ENCODE peak calls at places on chromosomes 3 and 15, in six cellular contexts. Z is fibroblast of the aortic adventitia; Y is AG09309; F is neural progenitor cell; W is cardiac fibroblast; A is CD8-positive, alpha-beta memory T cell. R is an unnamed sample.

GRCh38 chr15:31254431-31255175 is 72.0 kb upstream of the KLF13 start:
- DNase-seq in Z (peak; percentile 72), Y (peak; percentile 92), F (no peak), W (peak; percentile 74), A (no peak), R (no peak)

GRCh38 chr3:139204756-139205155 is 139.1 kb upstream of the MRPS22 start:
- DNase-seq in Z (peak; percentile 22), Y (peak; percentile 41), F (no peak), W (peak; percentile 26), A (no peak), R (no peak)

GRCh38 chr15:90671216-90671615 is 45.9 kb upstream of the BLM start:
- DNase-seq in Z (no peak), Y (no peak), F (no peak), W (no peak), A (no peak), R (no peak)

GRCh38 chr3:142649996-142650693 is 54.0 kb downstream of the PLS1 start:
- DNase-seq in Z (no peak), Y (no peak), F (no peak), W (no peak), A (no peak), R (peak; percentile 52)

GRCh38 chr3:87359807-87360206 is 83.4 kb upstream of the POU1F1 start:
- DNase-seq in Z (no peak), Y (no peak), F (no peak), W (no peak), A (no peak), R (no peak)

GRCh38 chr3:85360742-85361387 is 402.1 kb downstream of the CADM2 start:
- DNase-seq in Z (no peak), Y (no peak), F (peak; percentile 65), W (peak; percentile 3), A (no peak), R (peak; percentile 33)

GRCh38 chr3:6608843-6609242 is 252.1 kb upstream of the GRM7 start:
- DNase-seq in Z (no peak), Y (no peak), F (no peak), W (no peak), A (no peak), R (no peak)

GRCh38 chr3:150216041-150216811 is 191.9 kb upstream of the TSC22D2 start:
- DNase-seq in Z (peak; percentile 95), Y (peak; percentile 82), F (peak; percentile 24), W (peak; percentile 82), A (no peak), R (peak; percentile 95)

GRCh38 chr3:149572796-149573414 is 84.9 kb downstream of the WWTR1 start:
- DNase-seq in Z (peak; percentile 87), Y (no peak), F (no peak), W (peak; percentile 62), A (no peak), R (no peak)

GRCh38 chr3:171345112-171345843 is 114.9 kb downstream of the TNIK start:
- DNase-seq in Z (no peak), Y (no peak), F (no peak), W (no peak), A (no peak), R (no peak)

GRCh38 chr15:77266708-77267387 is 153.1 kb downstream of the PEAK1 start:
- DNase-seq in Z (peak; percentile 79), Y (peak; percentile 92), F (peak; percentile 8), W (peak; percentile 70), A (no peak), R (peak; percentile 98)

GRCh38 chr3:42539871-42540714 is 37.6 kb downstream of the VIPR1 start:
- DNase-seq in Z (peak; percentile 31), Y (no peak), F (peak; percentile 78), W (peak; percentile 26), A (peak; percentile 53), R (no peak)

GRCh38 chr15:43446344-43446743 is 46.6 kb downstream of the TP53BP1 start:
- DNase-seq in Z (no peak), Y (no peak), F (no peak), W (no peak), A (no peak), R (no peak)

GRCh38 chr3:31639828-31640227 is 107.1 kb downstream of the STT3B start:
- DNase-seq in Z (no peak), Y (no peak), F (peak; percentile 7), W (no peak), A (no peak), R (no peak)

GRCh38 chr15:80070840-80071239 is 11.4 kb downstream of the ZFAND6 start:
- DNase-seq in Z (peak; percentile 56), Y (no peak), F (no peak), W (peak; percentile 54), A (no peak), R (no peak)

GRCh38 chr3:53820756-53821580 is 25.3 kb downstream of the CHDH start:
- DNase-seq in Z (no peak), Y (no peak), F (no peak), W (no peak), A (no peak), R (no peak)

GRCh38 chr3:73868688-73869315 is 244.1 kb upstream of the PDZRN3 start:
- DNase-seq in Z (peak; percentile 70), Y (peak; percentile 5), F (peak; percentile 52), W (peak; percentile 51), A (no peak), R (peak; percentile 36)

GRCh38 chr3:14488286-14489036 is 51.7 kb downstream of the GRIP2 start:
- DNase-seq in Z (peak; percentile 49), Y (no peak), F (no peak), W (no peak), A (no peak), R (no peak)

GRCh38 chr15:63219196-63219719 is 29.9 kb downstream of the RAB8B start:
- DNase-seq in Z (no peak), Y (no peak), F (no peak), W (no peak), A (no peak), R (no peak)

GRCh38 chr3:59271971-59272370 is 222.1 kb upstream of the CFAP20DC start:
- DNase-seq in Z (no peak), Y (no peak), F (no peak), W (no peak), A (no peak), R (no peak)

GRCh38 chr3:178772746-178773145 is 236.5 kb downstream of the KCNMB2 start:
- DNase-seq in Z (no peak), Y (no peak), F (no peak), W (no peak), A (no peak), R (no peak)

GRCh38 chr3:177062052-177062732 is 135.1 kb downstream of the TBL1XR1 start:
- DNase-seq in Z (peak; percentile 36), Y (no peak), F (no peak), W (peak; percentile 13), A (no peak), R (no peak)

GRCh38 chr3:56914646-56915045 is 112.9 kb upstream of the ARHGEF3 start:
- DNase-seq in Z (no peak), Y (no peak), F (no peak), W (no peak), A (no peak), R (no peak)
- H3K4me3 ChIP-seq in Z (no peak overlapping the region), Y (no peak overlapping the region), F (no peak overlapping the region), W (no peak overlapping the region), A (peak overlapping the region; percentile 94), R (no peak overlapping the region)

GRCh38 chr15:20672469-20672868 is 130.9 kb upstream of the GOLGA6L6 start:
- DNase-seq in Z (no peak), Y (no peak), F (no peak), W (no peak), A (no peak), R (no peak)
- H3K4me3 ChIP-seq in Z (no peak overlapping the region), Y (no peak overlapping the region), F (no peak overlapping the region), W (no peak overlapping the region), A (no peak overlapping the region), R (no peak overlapping the region)

GRCh38 chr3:8113649-8114048 is 388.0 kb upstream of the LMCD1 start:
- DNase-seq in Z (no peak), Y (no peak), F (no peak), W (no peak), A (no peak), R (no peak)

DNA sequence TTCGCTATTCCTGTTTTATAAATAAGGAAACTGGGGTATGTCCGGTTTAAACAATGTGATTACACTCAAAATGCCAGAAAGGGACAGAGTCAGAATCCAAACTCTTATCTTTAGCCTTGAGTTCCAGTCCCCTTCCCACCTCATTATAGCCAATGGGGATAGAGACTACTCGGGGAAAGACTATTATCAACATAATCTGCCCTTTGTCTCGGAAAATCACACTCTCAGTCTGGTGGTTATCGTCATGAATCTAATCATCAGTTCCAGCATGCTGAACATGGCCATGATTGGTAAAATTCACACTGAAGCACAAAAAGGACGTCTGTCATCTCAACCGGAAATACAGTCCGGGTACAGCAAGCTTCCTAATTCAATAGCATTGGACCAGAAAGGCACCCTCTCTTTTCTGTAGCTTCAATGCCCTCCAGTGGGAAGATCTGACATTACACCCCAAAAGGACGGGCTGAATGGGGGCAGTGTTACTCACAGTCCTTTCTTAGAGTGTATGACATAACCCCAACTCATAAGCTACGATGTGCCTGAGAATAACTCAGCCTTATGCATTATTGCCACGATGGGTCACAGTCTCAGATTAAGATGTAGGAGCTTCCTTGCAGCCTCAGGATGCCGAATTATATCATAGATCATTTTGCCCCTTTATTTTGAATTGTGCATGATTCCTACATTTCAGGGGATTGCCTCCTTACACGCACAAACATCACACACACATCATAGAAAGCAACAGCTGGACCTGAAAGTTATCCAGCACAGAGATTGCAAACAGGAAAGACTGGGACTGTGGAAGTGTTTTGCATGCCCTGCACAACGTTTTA is 390.4 kb upstream of the LMCD1 start:
- DNase-seq in Z (peak; percentile 57), Y (peak; percentile 5), F (peak; percentile 77), W (peak; percentile 78), A (no peak), R (peak; percentile 58)
- H3K4me3 ChIP-seq in Z (no peak overlapping the region), Y (no peak overlapping the region), F (no peak overlapping the region), W (no peak overlapping the region), A (no peak overlapping the region), R (no peak overlapping the region)

DNA sequence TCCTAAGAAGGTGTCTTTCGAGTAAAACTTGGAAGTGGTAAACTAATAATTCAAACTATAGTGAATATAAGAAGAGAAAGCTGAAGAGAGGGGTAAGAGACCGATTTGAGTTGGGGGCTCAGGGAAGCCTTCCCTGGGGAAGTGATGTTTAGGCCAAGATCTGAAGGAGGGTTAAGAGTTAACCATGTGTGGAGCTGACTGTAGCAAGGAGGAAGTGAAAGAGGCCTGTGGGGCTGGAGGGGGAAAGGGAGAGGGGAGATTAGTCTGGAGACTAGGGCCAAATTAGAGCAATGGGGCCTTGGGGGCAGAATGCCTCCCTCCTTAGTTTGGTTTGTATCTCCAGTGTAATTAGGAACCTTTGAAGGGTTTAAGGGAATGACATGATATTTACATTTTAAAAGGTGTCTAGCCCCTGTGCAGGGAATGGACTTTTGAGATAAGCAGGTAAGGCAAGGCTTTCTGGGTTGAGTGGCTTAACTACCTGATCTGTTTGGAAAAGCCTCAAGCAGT is 2.2 kb downstream of the ZNF592 start:
- DNase-seq in Z (no peak), Y (no peak), F (peak; percentile 29), W (no peak), A (no peak), R (no peak)
- H3K4me3 ChIP-seq in Z (peak overlapping the region; percentile 40), Y (no peak overlapping the region), F (no peak overlapping the region), W (no peak overlapping the region), A (peak overlapping the region; percentile 27), R (peak overlapping the region; percentile 95)

DNA sequence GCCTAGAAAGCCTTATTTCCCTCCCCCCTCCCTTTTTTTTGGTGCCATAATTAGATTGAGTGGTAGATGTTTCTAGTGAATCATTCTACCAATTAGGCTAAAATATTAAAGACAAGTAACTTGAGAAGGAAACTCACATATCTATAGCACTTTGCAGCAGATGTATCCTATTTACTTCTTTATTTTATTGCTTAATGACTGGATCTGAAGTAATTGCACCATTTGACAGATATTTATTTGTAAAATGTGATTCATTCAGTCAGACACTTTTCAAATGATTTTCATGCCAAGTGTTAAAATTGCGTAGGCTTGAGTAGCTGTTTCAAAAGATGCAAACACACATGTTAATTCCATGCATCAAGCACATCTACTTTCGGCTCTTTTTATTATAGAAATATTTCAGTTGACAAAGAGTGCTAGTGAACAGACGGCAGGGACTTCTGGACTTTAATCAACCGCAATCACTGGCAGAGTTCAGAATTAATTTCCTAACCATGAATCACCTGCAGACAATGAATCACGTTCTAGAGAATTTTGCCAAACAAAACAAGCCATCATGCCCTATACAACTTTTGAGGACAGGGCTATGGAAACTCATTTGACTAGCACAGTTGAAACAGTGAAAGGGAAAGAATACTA is 636.9 kb downstream of the MECOM start:
- DNase-seq in Z (peak; percentile 97), Y (peak; percentile 88), F (no peak), W (peak; percentile 90), A (no peak), R (peak; percentile 94)
- H3K4me3 ChIP-seq in Z (peak overlapping the region; percentile 47), Y (no peak overlapping the region), F (no peak overlapping the region), W (peak overlapping the region; percentile 8), A (no peak overlapping the region), R (no peak overlapping the region)

R was measured in astrocyte of the cerebellum.